ENCODE peak calls at places on chromosomes 13 and 19, in ten cellular contexts. S is stimulated activated CD8-positive, alpha-beta memory T cell treated with anti-CD3 and anti-CD28 coated beads, Interleukin-4, amount 100 ng/mL, for 1 hour; G is activated CD4-positive, alpha-beta T cell treated with anti-CD3 and anti-CD28 coated beads, Interleukin-2, amount 10 ng/mL, durations not matched to agents 7 days and 5 days; Y is globus pallidus; X is activated CD8-positive, alpha-beta memory T cell treated with anti-CD3 and anti-CD28 coated beads, Interleukin-2, amount 50 U/mL, for 4 hours; W is CD4-positive, alpha-beta memory T cell; T is thoracic aorta; Q is anterior cingulate cortex; K is head of caudate nucleus; D is H1. R is an unnamed sample.

GRCh38 chr19:49200238-49200862 is 42.8 kb downstream of the TRPM4 start:
- DNase-seq in T (no peak), K (no peak), X (no peak), S (no peak), Q (no peak), Y (no peak), G (no peak), D (no peak), W (no peak), R (no peak)

GRCh38 chr19:34241513-34242337 is 12.6 kb upstream of the GARRE1 start:
- DNase-seq in Y (no peak), T (no peak), K (no peak), G (peak), Q (no peak), D (peak), W (no peak), X (no peak), S (no peak), R (no peak)

GRCh38 chr13:41596190-41596589 is 138.8 kb downstream of the RGCC start:
- DNase-seq in Y (no peak), T (no peak), Q (no peak), S (no peak), K (no peak), G (no peak), D (no peak), W (no peak), X (no peak), R (no peak)

GRCh38 chr19:33621811-33622504 is at the start of gene CHST8:
- DNase-seq in X (no peak), W (no peak), Q (no peak), K (peak), G (no peak), Y (no peak), D (peak), T (no peak), S (no peak), R (no peak)

GRCh38 chr13:97977982-97978381 is 24.5 kb downstream of the IPO5 start:
- DNase-seq in G (no peak), D (no peak), Y (no peak), X (no peak), S (no peak), Q (no peak), T (no peak), K (no peak), W (no peak), R (no peak)

GRCh38 chr19:15397782-15398181 is 18.2 kb upstream of the AKAP8 start:
- DNase-seq in X (no peak), Y (no peak), Q (no peak), S (no peak), G (no peak), K (no peak), W (no peak), T (no peak), D (no peak), R (no peak)

GRCh38 chr19:2047449-2048103 is 3.5 kb downstream of the MKNK2 start:
- DNase-seq in D (no peak), Q (no peak), X (no peak), G (no peak), T (no peak), S (no peak), W (no peak), Y (no peak), K (peak), R (peak)

GRCh38 chr19:22137791-22138190 is 59.0 kb downstream of the ZNF676 start:
- DNase-seq in G (no peak), W (no peak), K (no peak), X (no peak), Q (no peak), D (no peak), T (no peak), Y (no peak), S (no peak), R (no peak)

GRCh38 chr13:46858776-46859175 is 38.1 kb downstream of the HTR2A start:
- DNase-seq in W (no peak), T (no peak), G (no peak), Q (no peak), Y (no peak), S (no peak), K (no peak), D (no peak), X (no peak), R (no peak)

GRCh38 chr13:107770541-107770940 is 444.8 kb downstream of the LIG4 start:
- DNase-seq in D (no peak), W (no peak), T (no peak), X (no peak), Y (no peak), Q (no peak), K (no peak), S (no peak), G (no peak), R (no peak)

R was measured in RCC 7860.